ENCODE peak calls at places on chromosomes 2 and 18, in five cellular contexts. S, I, C, M and A are unnamed samples.

GRCh38 chr2:48600204-48600813 is 17.3 kb upstream of the GTF2A1L start:
- DNase-seq in S (no peak), I (no peak), C (no peak), M (no peak), A (peak)

GRCh38 chr2:169732583-169733358 is 861 bp upstream of the KLHL23 start:
- DNase-seq in S (no peak), I (no peak), C (no peak), M (no peak), A (no peak)

GRCh38 chr2:146873056-146873455 is 971.8 kb upstream of the ACVR2A start:
- DNase-seq in S (no peak), I (no peak), C (no peak), M (no peak), A (no peak)

GRCh38 chr2:183214680-183215079 is 90.4 kb downstream of the NUP35 start:
- DNase-seq in S (no peak), I (no peak), C (no peak), M (no peak), A (no peak)

GRCh38 chr2:64646007-64646880 is 7.5 kb downstream of the SERTAD2 start:
- DNase-seq in S (peak), I (no peak), C (peak), M (peak), A (peak)

GRCh38 chr2:43312751-43313641 is 86.6 kb upstream of the ZFP36L2 start:
- DNase-seq in S (no peak), I (peak), C (no peak), M (no peak), A (no peak)

GRCh38 chr2:216698895-216699294 is 3.5 kb upstream of the IGFBP5 start:
- DNase-seq in S (no peak), I (peak), C (no peak), M (no peak), A (no peak)

GRCh38 chr2:217919204-217919603 is 83.6 kb downstream of the TNS1 start:
- DNase-seq in S (no peak), I (no peak), C (no peak), M (no peak), A (no peak)

GRCh38 chr2:2663401-2664036 is 332.4 kb upstream of the MYT1L start:
- DNase-seq in S (no peak), I (no peak), C (no peak), M (no peak), A (no peak)

GRCh38 chr2:84022810-84023431 is 436.2 kb downstream of the SUCLG1 start:
- DNase-seq in S (no peak), I (no peak), C (no peak), M (no peak), A (peak)

GRCh38 chr2:239878686-239879085 is 146.5 kb downstream of the NDUFA10 start:
- DNase-seq in S (no peak), I (no peak), C (peak), M (no peak), A (no peak)

GRCh38 chr2:134819334-134819733 is 19.1 kb upstream of the ACMSD start:
- DNase-seq in S (no peak), I (no peak), C (no peak), M (no peak), A (no peak)

GRCh38 chr2:179486969-179487752 is 222.5 kb upstream of the SESTD1 start:
- DNase-seq in S (no peak), I (no peak), C (no peak), M (no peak), A (no peak)

GRCh38 chr2:223586261-223586660 is 15.9 kb downstream of the SCG2 start:
- DNase-seq in S (no peak), I (no peak), C (no peak), M (no peak), A (no peak)

GRCh38 chr2:183925281-183925680 is 673.0 kb upstream of the ZNF804A start:
- DNase-seq in S (no peak), I (no peak), C (no peak), M (no peak), A (no peak)

GRCh38 chr2:25373269-25373981 is 31.7 kb upstream of the DNMT3A start:
- DNase-seq in S (no peak), I (no peak), C (no peak), M (no peak), A (no peak)

GRCh38 chr2:220096406-220096805 is 469.0 kb downstream of the SLC4A3 start:
- DNase-seq in S (no peak), I (no peak), C (no peak), M (no peak), A (no peak)

GRCh38 chr2:195532628-195533271 is 124.3 kb upstream of the SLC39A10 start:
- DNase-seq in S (no peak), I (no peak), C (no peak), M (no peak), A (peak)

GRCh38 chr2:176455865-176456291 is 186.6 kb downstream of the MTX2 start:
- DNase-seq in S (no peak), I (peak), C (peak), M (no peak), A (no peak)

GRCh38 chr2:97931851-97932211 is 63.9 kb downstream of the TMEM131 start:
- DNase-seq in S (no peak), I (no peak), C (no peak), M (no peak), A (no peak)

GRCh38 chr2:24315669-24316068 is 44.7 kb downstream of the ITSN2 start:
- DNase-seq in S (no peak), I (no peak), C (no peak), M (no peak), A (no peak)

GRCh38 chr18:79479761-79480161 is 84.0 kb downstream of the NFATC1 start:
- DNase-seq in S (no peak), I (no peak), C (no peak), M (peak), A (no peak)

GRCh38 chr2:171287606-171288005 is 126.9 kb upstream of the TLK1 start:
- DNase-seq in S (no peak), I (no peak), C (no peak), M (no peak), A (no peak)

GRCh38 chr2:72889991-72890390 is 2.8 kb downstream of the SPR start:
- DNase-seq in S (no peak), I (no peak), C (no peak), M (no peak), A (no peak)

GRCh38 chr2:120219291-120219690 is 3.9 kb downstream of the TMEM185B start:
- DNase-seq in S (no peak), I (no peak), C (peak), M (no peak), A (no peak)

GRCh38 chr2:54015809-54016703 is 45.3 kb upstream of the PSME4 start:
- DNase-seq in S (no peak), I (peak), C (no peak), M (no peak), A (no peak)

GRCh38 chr18:58308463-58308862 is 264.4 kb downstream of the NEDD4L start:
- DNase-seq in S (no peak), I (no peak), C (no peak), M (no peak), A (no peak)

GRCh38 chr2:84212611-84213314 is 246.3 kb downstream of the SUCLG1 start:
- DNase-seq in S (no peak), I (no peak), C (no peak), M (no peak), A (no peak)

GRCh38 chr2:69741281-69742169 is at the start of gene ANXA4:
- DNase-seq in S (peak), I (no peak), C (peak), M (peak), A (peak)

GRCh38 chr18:76922107-76922506 is 99.8 kb downstream of the ZNF236 start:
- DNase-seq in S (no peak), I (no peak), C (no peak), M (peak), A (peak)

GRCh38 chr2:20578266-20578894 is 72.5 kb downstream of the HS1BP3 start:
- DNase-seq in S (no peak), I (no peak), C (no peak), M (no peak), A (no peak)

GRCh38 chr2:203669820-203670219 is 36.6 kb upstream of the CD28 start:
- DNase-seq in S (no peak), I (no peak), C (no peak), M (no peak), A (no peak)